ENCODE peak calls at places on chromosome 21, in six cellular contexts. O is AG04450, U is SK-N-SH, B is mammary epithelial cell, X is lower lobe of right lung, J is kidney epithelial cell. Q is an unnamed sample.

GRCh38 chr21:15928196-15928595 is 198.4 kb downstream of the USP25 start:
- DNase-seq in O (no peak), U (no peak), B (no peak), X (no peak), J (no peak), Q (no peak)

GRCh38 chr21:33011462-33011861 is 14.3 kb upstream of the OLIG2 start:
- DNase-seq in O (peak; percentile 16), U (no peak), B (peak; percentile 88), X (no peak), J (peak; percentile 10), Q (peak; percentile 78)

GRCh38 chr21:31030367-31031106 is 7.7 kb downstream of the KRTAP19-8 start:
- DNase-seq in O (no peak), U (no peak), B (no peak), X (no peak), J (no peak), Q (no peak)

GRCh38 chr21:15144026-15144425 is 79.2 kb upstream of the NRIP1 start:
- DNase-seq in O (no peak), U (no peak), B (no peak), X (no peak), J (no peak), Q (no peak)

GRCh38 chr21:31874817-31875216 is 2.0 kb downstream of the HUNK start:
- DNase-seq in O (no peak), U (no peak), B (no peak), X (no peak), J (no peak), Q (no peak)

GRCh38 chr21:44550807-44551206 is 498 bp downstream of the KRTAP10-2 start:
- DNase-seq in O (no peak), U (no peak), B (peak; percentile 15), X (peak; percentile 15), J (no peak), Q (no peak)

GRCh38 chr21:35111531-35111930 is 62.4 kb upstream of the RUNX1 start:
- DNase-seq in O (no peak), U (no peak), B (peak; percentile 76), X (no peak), J (no peak), Q (no peak)

GRCh38 chr21:45386728-45387371 is 18.1 kb upstream of the COL18A1 start:
- DNase-seq in O (peak; percentile 87), U (peak; percentile 61), B (peak; percentile 56), X (peak; percentile 44), J (no peak), Q (no peak)

GRCh38 chr21:15050588-15051377 is 14.0 kb downstream of the NRIP1 start:
- DNase-seq in O (no peak), U (no peak), B (no peak), X (no peak), J (no peak), Q (no peak)

GRCh38 chr21:38988211-38989096 is 182.7 kb downstream of the ETS2 start:
- DNase-seq in O (no peak), U (no peak), B (no peak), X (no peak), J (no peak), Q (no peak)

GRCh38 chr21:46368533-46369285 is 44.8 kb downstream of the PCNT start:
- DNase-seq in O (no peak), U (no peak), B (no peak), X (no peak), J (no peak), Q (no peak)

GRCh38 chr21:34762761-34763160 is 94.0 kb downstream of the CLIC6 start:
- DNase-seq in O (peak; percentile 52), U (no peak), B (no peak), X (no peak), J (no peak), Q (no peak)

GRCh38 chr21:26368591-26368990 is 198.0 kb upstream of the APP start:
- DNase-seq in O (no peak), U (no peak), B (no peak), X (no peak), J (no peak), Q (no peak)

GRCh38 chr21:39004776-39005605 is 178.3 kb downstream of the PSMG1 start:
- DNase-seq in O (no peak), U (peak; percentile 83), B (no peak), X (peak; percentile 77), J (no peak), Q (no peak)

GRCh38 chr21:46065215-46065992 is 32.5 kb upstream of the COL6A2 start:
- DNase-seq in O (no peak), U (no peak), B (no peak), X (peak; percentile 43), J (no peak), Q (no peak)

GRCh38 chr21:46634966-46635323 is 529 bp upstream of the PRMT2 start:
- DNase-seq in O (peak; percentile 70), U (peak; percentile 80), B (peak; percentile 60), X (peak; percentile 78), J (peak; percentile 50), Q (no peak)

GRCh38 chr21:32974653-32975052 is 51.1 kb upstream of the OLIG2 start:
- DNase-seq in O (no peak), U (no peak), B (no peak), X (no peak), J (no peak), Q (no peak)

GRCh38 chr21:23152130-23152529 is 2153.9 kb downstream of the NCAM2 start:
- DNase-seq in O (no peak), U (peak; percentile 2), B (no peak), X (no peak), J (no peak), Q (no peak)

GRCh38 chr21:33268736-33269441 is 2.7 kb downstream of the IL10RB start:
- DNase-seq in O (no peak), U (no peak), B (peak; percentile 91), X (peak; percentile 94), J (no peak), Q (no peak)

GRCh38 chr21:44866780-44867179 is 6.7 kb downstream of the PTTG1IP start:
- DNase-seq in O (no peak), U (no peak), B (no peak), X (no peak), J (no peak), Q (no peak)

GRCh38 chr21:32844653-32845443 is 73.3 kb upstream of the PAXBP1 start:
- DNase-seq in O (no peak), U (no peak), B (peak; percentile 60), X (no peak), J (peak; percentile 10), Q (no peak)

GRCh38 chr21:23130308-23130707 is 2132.1 kb downstream of the NCAM2 start:
- DNase-seq in O (no peak), U (no peak), B (no peak), X (no peak), J (no peak), Q (no peak)

GRCh38 chr21:46421191-46421750 is 37.4 kb upstream of the DIP2A start:
- DNase-seq in O (no peak), U (no peak), B (no peak), X (peak; percentile 33), J (no peak), Q (no peak)

GRCh38 chr21:41891132-41891531 is 12.0 kb upstream of the PRDM15 start:
- DNase-seq in O (no peak), U (no peak), B (no peak), X (no peak), J (no peak), Q (no peak)

GRCh38 chr21:41886331-41886730 is 7.2 kb upstream of the PRDM15 start:
- DNase-seq in O (no peak), U (no peak), B (no peak), X (no peak), J (no peak), Q (no peak)

GRCh38 chr21:41887682-41888081 is 8.5 kb upstream of the PRDM15 start:
- DNase-seq in O (no peak), U (no peak), B (no peak), X (no peak), J (no peak), Q (no peak)

GRCh38 chr21:41890355-41890754 is 11.2 kb upstream of the PRDM15 start:
- DNase-seq in O (no peak), U (no peak), B (no peak), X (no peak), J (no peak), Q (no peak)

GRCh38 chr21:41888749-41889376 is 9.7 kb upstream of the PRDM15 start:
- DNase-seq in O (no peak), U (no peak), B (no peak), X (no peak), J (no peak), Q (no peak)
- TF ChIP-seq CTCF in O (no peak), U (no peak), B (no peak), X (no peak), J (no peak), Q (no peak)

DNA sequence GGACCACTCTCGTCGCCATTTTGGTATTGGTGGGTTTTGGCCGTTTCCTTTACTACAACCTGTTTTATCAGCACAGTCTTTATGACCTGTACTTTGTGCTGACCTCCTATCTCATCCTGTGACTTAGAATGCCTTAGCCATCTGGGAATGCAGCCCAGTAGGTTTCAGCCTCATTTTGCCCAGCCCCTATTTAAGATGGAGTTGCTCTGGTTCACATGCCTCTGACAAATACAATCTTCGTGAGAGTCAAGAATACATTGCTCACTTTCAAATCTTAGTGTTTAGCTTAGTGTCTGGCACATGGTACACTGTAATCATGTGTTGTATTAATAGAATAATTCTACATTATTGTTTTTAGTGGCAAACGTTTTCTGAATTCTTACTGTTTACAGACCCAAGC is 88.9 kb downstream of the BACH1 start:
- DNase-seq in O (no peak), U (no peak), B (no peak), X (no peak), J (no peak), Q (no peak)
- H3K4me3 ChIP-seq in O (no peak overlapping the region), U (no peak overlapping the region), B (no peak overlapping the region), X (no peak overlapping the region), J (no peak overlapping the region), Q (no peak overlapping the region)

GRCh38 chr21:41316200-41316599 is 401 bp upstream of the FAM3B start:
- DNase-seq in O (no peak), U (no peak), B (no peak), X (no peak), J (no peak), Q (no peak)

GRCh38 chr21:41317458-41317857 is 857 bp downstream of the FAM3B start:
- DNase-seq in O (no peak), U (no peak), B (no peak), X (no peak), J (no peak), Q (no peak)

GRCh38 chr21:41315726-41316125 is 875 bp upstream of the FAM3B start:
- DNase-seq in O (no peak), U (no peak), B (no peak), X (no peak), J (no peak), Q (no peak)

GRCh38 chr21:41316641-41317392 is at the start of gene FAM3B:
- DNase-seq in O (no peak), U (peak; percentile 19), B (no peak), X (peak; percentile 55), J (no peak), Q (no peak)

DNA sequence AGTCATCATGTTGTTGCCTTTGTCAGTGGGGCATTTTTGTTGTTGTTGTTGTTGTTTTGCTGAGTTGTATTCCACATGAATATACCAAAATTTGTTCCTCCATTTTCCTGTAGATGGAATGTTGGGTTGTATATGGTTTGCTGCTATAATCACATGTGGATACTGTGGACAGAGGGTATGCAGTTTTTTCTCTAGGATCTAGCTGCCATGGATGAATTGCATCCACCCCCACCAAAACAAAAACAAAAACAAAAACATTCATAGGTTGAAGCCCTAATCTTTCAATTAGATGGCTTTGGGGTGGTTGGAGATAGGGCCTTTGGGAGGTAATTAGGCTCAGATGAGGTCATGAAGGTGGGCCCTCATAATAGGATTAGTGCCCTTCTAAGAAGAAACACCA is 2.8 kb upstream of the FAM3B start:
- DNase-seq in O (no peak), U (no peak), B (no peak), X (no peak), J (no peak), Q (no peak)
- TF ChIP-seq CTCF in O (no peak), U (no peak), B (no peak), X (no peak), J (no peak), Q (no peak)

GRCh38 chr21:40243676-40244075 is 376.4 kb downstream of the PCP4 start:
- DNase-seq in O (no peak), U (no peak), B (no peak), X (no peak), J (no peak), Q (no peak)
- H3K4me3 ChIP-seq in O (no peak overlapping the region), U (no peak overlapping the region), B (no peak overlapping the region), X (no peak overlapping the region), J (no peak overlapping the region), Q (no peak overlapping the region)

Q was measured in epithelial cell of proximal tubule.